ENCODE peak calls at places on chromosomes 16 and 17, in seven cellular contexts. G is mammary epithelial cell; L is amniotic stem cell; X is NCI-H774; W is OCI-LY7; T is fibroblast of pulmonary artery; D is CD4-positive, CD25-positive, alpha-beta regulatory T cell. K is an unnamed sample.

GRCh38 chr16:76656951-76657498 is 379.8 kb downstream of the CNTNAP4 start:
- DNase-seq in G (no peak), L (no peak), X (no peak), W (no peak), T (no peak), D (no peak), K (no peak)

GRCh38 chr16:85174871-85175723 is 62.8 kb upstream of the CIBAR2 start:
- DNase-seq in G (no peak), L (no peak), X (no peak), W (no peak), T (peak; percentile 28), D (no peak), K (peak; percentile 76)

GRCh38 chr17:65864409-65864808 is 303.0 kb upstream of the AXIN2 start:
- DNase-seq in G (no peak), L (no peak), X (no peak), W (no peak), T (no peak), D (no peak), K (no peak)

GRCh38 chr16:50068550-50068949 is 2.8 kb downstream of the HEATR3 start:
- DNase-seq in G (no peak), L (no peak), X (no peak), W (no peak), T (peak; percentile 41), D (no peak), K (peak; percentile 46)

GRCh38 chr16:3739636-3740035 is 22.3 kb upstream of the TRAP1 start:
- DNase-seq in G (no peak), L (no peak), X (no peak), W (no peak), T (no peak), D (no peak), K (no peak)

GRCh38 chr16:28935924-28936783 is 4.4 kb downstream of the CD19 start:
- DNase-seq in G (peak; percentile 38), L (no peak), X (peak; percentile 91), W (peak; percentile 94), T (peak; percentile 77), D (peak; percentile 87), K (peak; percentile 76)

GRCh38 chr17:80441133-80441578 is 26.2 kb downstream of the ENDOV start:
- DNase-seq in G (no peak), L (peak; percentile 2), X (no peak), W (peak; percentile 65), T (peak; percentile 56), D (peak; percentile 30), K (peak; percentile 51)

GRCh38 chr17:41254861-41255260 is 323 bp upstream of the KRTAP9-9 start:
- DNase-seq in G (no peak), L (no peak), X (no peak), W (no peak), T (no peak), D (no peak), K (peak; percentile 46)

GRCh38 chr16:84406006-84406963 is 37.9 kb downstream of the ATP2C2 start:
- DNase-seq in G (no peak), L (no peak), X (no peak), W (no peak), T (no peak), D (no peak), K (no peak)

GRCh38 chr17:76515291-76515949 is 14.2 kb upstream of the RHBDF2 start:
- DNase-seq in G (peak; percentile 91), L (peak; percentile 27), X (no peak), W (no peak), T (peak; percentile 97), D (peak; percentile 94), K (peak; percentile 99)

GRCh38 chr17:35543856-35544255 is 6.4 kb upstream of the SLFN12L start:
- DNase-seq in G (no peak), L (no peak), X (no peak), W (no peak), T (no peak), D (no peak), K (no peak)

GRCh38 chr17:34769899-34770298 is 190.5 kb downstream of the TMEM132E start:
- DNase-seq in G (no peak), L (no peak), X (no peak), W (no peak), T (no peak), D (no peak), K (no peak)

GRCh38 chr17:74998783-74999182 is 11.4 kb downstream of the CDR2L start:
- DNase-seq in G (no peak), L (no peak), X (no peak), W (no peak), T (no peak), D (no peak), K (no peak)

GRCh38 chr17:41796066-41796895 is 9.8 kb upstream of the JUP start:
- DNase-seq in G (peak; percentile 35), L (no peak), X (no peak), W (no peak), T (no peak), D (no peak), K (no peak)

GRCh38 chr16:83031524-83031923 is 404.8 kb downstream of the CDH13 start:
- DNase-seq in G (no peak), L (no peak), X (no peak), W (no peak), T (no peak), D (no peak), K (peak; percentile 13)

GRCh38 chr17:1294157-1294717 is 14.8 kb downstream of the TRARG1 start:
- DNase-seq in G (no peak), L (no peak), X (no peak), W (peak; percentile 37), T (no peak), D (peak; percentile 95), K (no peak)

GRCh38 chr16:11797957-11798299 is 870 bp upstream of the ZC3H7A start:
- DNase-seq in G (no peak), L (no peak), X (no peak), W (peak; percentile 42), T (no peak), D (no peak), K (peak; percentile 49)

GRCh38 chr17:17781591-17782424 is 55.0 kb downstream of the SREBF1 start:
- DNase-seq in G (no peak), L (no peak), X (peak; percentile 24), W (no peak), T (peak; percentile 45), D (no peak), K (peak; percentile 69)

GRCh38 chr16:74650966-74651567 is 15.6 kb downstream of the RFWD3 start:
- DNase-seq in G (no peak), L (no peak), X (no peak), W (peak; percentile 31), T (peak; percentile 26), D (peak; percentile 26), K (peak; percentile 27)

GRCh38 chr17:10352866-10353265 is 19.9 kb downstream of the MYH13 start:
- DNase-seq in G (no peak), L (no peak), X (no peak), W (no peak), T (no peak), D (no peak), K (no peak)

GRCh38 chr17:41067281-41067680 is 1.6 kb upstream of the KRTAP2-4 start:
- DNase-seq in G (no peak), L (no peak), X (no peak), W (no peak), T (no peak), D (no peak), K (peak; percentile 31)

GRCh38 chr17:9355841-9356240 is 219.8 kb downstream of the STX8 start:
- DNase-seq in G (no peak), L (no peak), X (no peak), W (peak; percentile 3), T (no peak), D (no peak), K (no peak)

GRCh38 chr16:11665071-11665491 is 3.2 kb upstream of the SNN start:
- DNase-seq in G (no peak), L (no peak), X (no peak), W (peak; percentile 76), T (no peak), D (peak; percentile 75), K (no peak)

GRCh38 chr17:56548661-56549060 is 44.8 kb upstream of the NOG start:
- DNase-seq in G (no peak), L (no peak), X (no peak), W (no peak), T (no peak), D (no peak), K (peak; percentile 13)

GRCh38 chr16:67426022-67426421 is 4.9 kb upstream of the HSD11B2 start:
- DNase-seq in G (no peak), L (no peak), X (no peak), W (no peak), T (no peak), D (no peak), K (no peak)

GRCh38 chr17:74542727-74543383 is 3.1 kb downstream of the CD300C start:
- DNase-seq in G (no peak), L (no peak), X (no peak), W (no peak), T (no peak), D (no peak), K (no peak)

GRCh38 chr17:31391496-31391949 is at the start of gene RAB11FIP4:
- DNase-seq in G (no peak), L (no peak), X (peak; percentile 43), W (no peak), T (peak; percentile 24), D (no peak), K (peak; percentile 34)

GRCh38 chr17:78919816-78920516 is 5.2 kb downstream of the TIMP2 start:
- DNase-seq in G (no peak), L (no peak), X (no peak), W (no peak), T (no peak), D (no peak), K (no peak)

GRCh38 chr16:30697264-30698138 is 1.5 kb upstream of the SRCAP start:
- DNase-seq in G (no peak), L (peak; percentile 92), X (no peak), W (peak; percentile 13), T (no peak), D (no peak), K (peak; percentile 99)

GRCh38 chr17:16442141-16442540 is 26.8 kb downstream of the TRPV2 start:
- DNase-seq in G (no peak), L (no peak), X (no peak), W (no peak), T (peak; percentile 85), D (no peak), K (no peak)

GRCh38 chr17:63774982-63775290 is 966 bp downstream of the DDX42 start:
- DNase-seq in G (peak; percentile 30), L (no peak), X (no peak), W (peak; percentile 49), T (peak; percentile 14), D (peak; percentile 48), K (peak; percentile 52)

GRCh38 chr17:75476752-75477492 is 20.5 kb downstream of the TMEM94 start:
- DNase-seq in G (no peak), L (no peak), X (no peak), W (no peak), T (no peak), D (no peak), K (no peak)

GRCh38 chr17:73823684-73824083 is 179.4 kb upstream of the SDK2 start:
- DNase-seq in G (no peak), L (no peak), X (no peak), W (no peak), T (no peak), D (no peak), K (no peak)

GRCh38 chr17:7850970-7851437 is 3.9 kb upstream of the TMEM88 start:
- DNase-seq in G (no peak), L (no peak), X (no peak), W (no peak), T (no peak), D (no peak), K (no peak)

GRCh38 chr16:31700200-31700529 is 172.5 kb downstream of the AHSP start:
- DNase-seq in G (no peak), L (no peak), X (peak; percentile 85), W (no peak), T (no peak), D (no peak), K (peak; percentile 76)

GRCh38 chr16:546909-547770 is 13.1 kb upstream of the PRR35 start:
- DNase-seq in G (peak; percentile 37), L (no peak), X (no peak), W (no peak), T (no peak), D (peak; percentile 37), K (peak; percentile 69)

GRCh38 chr17:40062347-40063033 is at the start of gene THRA:
- DNase-seq in G (no peak), L (peak; percentile 32), X (peak; percentile 80), W (peak; percentile 76), T (peak; percentile 50), D (peak; percentile 67), K (peak; percentile 86)

GRCh38 chr16:88570691-88571092 is 489 bp downstream of the ZC3H18 start:
- DNase-seq in G (peak; percentile 33), L (no peak), X (no peak), W (peak; percentile 49), T (no peak), D (peak; percentile 71), K (peak; percentile 62)

K was measured in GM23248.